ENCODE peak calls at places on chromosomes 7 and 10, in eight cellular contexts. One of them, this sample, is unnamed.

GRCh38 chr10:73601486-73601921 is 10.4 kb upstream of the USP54 start:
- DNase-seq in stimulated activated CD4-positive, alpha-beta T cell treated with anti-CD3 and anti-CD28 coated beads, Interleukin-15, amount 100 ng/mL, for 1 hour: no peak
- DNase-seq in NB4: no peak
- DNase-seq in mesothelial cell of epicardium: no peak
- DNase-seq in GM03348: no peak
- DNase-seq in stimulated activated naive B cell treated with anti-CD40 and anti-IgM and Interleukin-4, amounts not matched to agents 10 μg/mL and 1 μg/mL and 100 μg/mL, for 72 hours: no peak
- DNase-seq in T-helper 1 cell: no peak
- DNase-seq in GM20000: no peak
- DNase-seq in this sample: no peak

GRCh38 chr7:2689951-2690705 is 2.1 kb downstream of the AMZ1 start:
- DNase-seq in GM03348: no peak
- DNase-seq in mesothelial cell of epicardium: no peak
- DNase-seq in GM20000: no peak
- DNase-seq in T-helper 1 cell: no peak
- DNase-seq in stimulated activated CD4-positive, alpha-beta T cell treated with anti-CD3 and anti-CD28 coated beads, Interleukin-15, amount 100 ng/mL, for 1 hour: no peak
- DNase-seq in stimulated activated naive B cell treated with anti-CD40 and anti-IgM and Interleukin-4, amounts not matched to agents 10 μg/mL and 1 μg/mL and 100 μg/mL, for 72 hours: no peak
- DNase-seq in NB4: peak; percentile 54
- DNase-seq in this sample: no peak

GRCh38 chr10:59177862-59178235 is 1.4 kb downstream of the PHYHIPL start:
- DNase-seq in stimulated activated CD4-positive, alpha-beta T cell treated with anti-CD3 and anti-CD28 coated beads, Interleukin-15, amount 100 ng/mL, for 1 hour: no peak
- DNase-seq in GM20000: no peak
- DNase-seq in stimulated activated naive B cell treated with anti-CD40 and anti-IgM and Interleukin-4, amounts not matched to agents 10 μg/mL and 1 μg/mL and 100 μg/mL, for 72 hours: no peak
- DNase-seq in NB4: no peak
- DNase-seq in T-helper 1 cell: no peak
- DNase-seq in GM03348: no peak
- DNase-seq in mesothelial cell of epicardium: no peak
- DNase-seq in this sample: no peak

GRCh38 chr7:54831046-54831643 is 72.1 kb upstream of the SEC61G start:
- DNase-seq in stimulated activated CD4-positive, alpha-beta T cell treated with anti-CD3 and anti-CD28 coated beads, Interleukin-15, amount 100 ng/mL, for 1 hour: no peak
- DNase-seq in NB4: no peak
- DNase-seq in mesothelial cell of epicardium: no peak
- DNase-seq in stimulated activated naive B cell treated with anti-CD40 and anti-IgM and Interleukin-4, amounts not matched to agents 10 μg/mL and 1 μg/mL and 100 μg/mL, for 72 hours: no peak
- DNase-seq in GM20000: no peak
- DNase-seq in GM03348: no peak
- DNase-seq in T-helper 1 cell: no peak
- DNase-seq in this sample: no peak

GRCh38 chr10:13439771-13440708 is 88.8 kb downstream of the BEND7 start:
- DNase-seq in stimulated activated naive B cell treated with anti-CD40 and anti-IgM and Interleukin-4, amounts not matched to agents 10 μg/mL and 1 μg/mL and 100 μg/mL, for 72 hours: peak; percentile 41
- DNase-seq in stimulated activated CD4-positive, alpha-beta T cell treated with anti-CD3 and anti-CD28 coated beads, Interleukin-15, amount 100 ng/mL, for 1 hour: peak; percentile 22
- DNase-seq in T-helper 1 cell: peak; percentile 55
- DNase-seq in NB4: peak; percentile 40
- DNase-seq in GM20000: peak; percentile 78
- DNase-seq in GM03348: peak; percentile 85
- DNase-seq in mesothelial cell of epicardium: peak; percentile 48
- DNase-seq in this sample: no peak

GRCh38 chr10:97782455-97783228 is 10.8 kb upstream of the SFRP5 start:
- DNase-seq in GM20000: no peak
- DNase-seq in mesothelial cell of epicardium: no peak
- DNase-seq in GM03348: no peak
- DNase-seq in stimulated activated naive B cell treated with anti-CD40 and anti-IgM and Interleukin-4, amounts not matched to agents 10 μg/mL and 1 μg/mL and 100 μg/mL, for 72 hours: no peak
- DNase-seq in stimulated activated CD4-positive, alpha-beta T cell treated with anti-CD3 and anti-CD28 coated beads, Interleukin-15, amount 100 ng/mL, for 1 hour: no peak
- DNase-seq in T-helper 1 cell: no peak
- DNase-seq in NB4: no peak
- DNase-seq in this sample: no peak

GRCh38 chr10:73358331-73359279 is at the start of gene CFAP70:
- DNase-seq in GM03348: peak; percentile 98
- DNase-seq in stimulated activated CD4-positive, alpha-beta T cell treated with anti-CD3 and anti-CD28 coated beads, Interleukin-15, amount 100 ng/mL, for 1 hour: peak; percentile 84
- DNase-seq in GM20000: peak; percentile 92
- DNase-seq in T-helper 1 cell: peak; percentile 89
- DNase-seq in NB4: peak; percentile 92
- DNase-seq in stimulated activated naive B cell treated with anti-CD40 and anti-IgM and Interleukin-4, amounts not matched to agents 10 μg/mL and 1 μg/mL and 100 μg/mL, for 72 hours: peak; percentile 92
- DNase-seq in mesothelial cell of epicardium: peak; percentile 88
- DNase-seq in this sample: peak; percentile 91

GRCh38 chr7:137151056-137151731 is 192.3 kb downstream of the PTN start:
- DNase-seq in GM03348: no peak
- DNase-seq in stimulated activated naive B cell treated with anti-CD40 and anti-IgM and Interleukin-4, amounts not matched to agents 10 μg/mL and 1 μg/mL and 100 μg/mL, for 72 hours: no peak
- DNase-seq in GM20000: no peak
- DNase-seq in mesothelial cell of epicardium: no peak
- DNase-seq in stimulated activated CD4-positive, alpha-beta T cell treated with anti-CD3 and anti-CD28 coated beads, Interleukin-15, amount 100 ng/mL, for 1 hour: no peak
- DNase-seq in NB4: no peak
- DNase-seq in T-helper 1 cell: no peak
- DNase-seq in this sample: no peak

GRCh38 chr7:158256091-158256816 is 331.4 kb downstream of the PTPRN2 start:
- DNase-seq in mesothelial cell of epicardium: no peak
- DNase-seq in stimulated activated naive B cell treated with anti-CD40 and anti-IgM and Interleukin-4, amounts not matched to agents 10 μg/mL and 1 μg/mL and 100 μg/mL, for 72 hours: no peak
- DNase-seq in NB4: no peak
- DNase-seq in T-helper 1 cell: no peak
- DNase-seq in stimulated activated CD4-positive, alpha-beta T cell treated with anti-CD3 and anti-CD28 coated beads, Interleukin-15, amount 100 ng/mL, for 1 hour: no peak
- DNase-seq in GM20000: no peak
- DNase-seq in GM03348: no peak
- DNase-seq in this sample: no peak

GRCh38 chr10:74418285-74418872 is 267.4 kb downstream of the ADK start:
- DNase-seq in GM03348: no peak
- DNase-seq in stimulated activated naive B cell treated with anti-CD40 and anti-IgM and Interleukin-4, amounts not matched to agents 10 μg/mL and 1 μg/mL and 100 μg/mL, for 72 hours: no peak
- DNase-seq in GM20000: no peak
- DNase-seq in NB4: no peak
- DNase-seq in mesothelial cell of epicardium: no peak
- DNase-seq in T-helper 1 cell: no peak
- DNase-seq in stimulated activated CD4-positive, alpha-beta T cell treated with anti-CD3 and anti-CD28 coated beads, Interleukin-15, amount 100 ng/mL, for 1 hour: no peak
- DNase-seq in this sample: no peak

GRCh38 chr7:115825736-115826135 is 204.8 kb downstream of the TFEC start:
- DNase-seq in GM20000: no peak
- DNase-seq in stimulated activated CD4-positive, alpha-beta T cell treated with anti-CD3 and anti-CD28 coated beads, Interleukin-15, amount 100 ng/mL, for 1 hour: no peak
- DNase-seq in mesothelial cell of epicardium: no peak
- DNase-seq in GM03348: no peak
- DNase-seq in stimulated activated naive B cell treated with anti-CD40 and anti-IgM and Interleukin-4, amounts not matched to agents 10 μg/mL and 1 μg/mL and 100 μg/mL, for 72 hours: no peak
- DNase-seq in T-helper 1 cell: no peak
- DNase-seq in NB4: no peak
- DNase-seq in this sample: no peak

GRCh38 chr7:54664235-54665228 is 94.5 kb downstream of the SEC61G start:
- DNase-seq in NB4: peak; percentile 38
- DNase-seq in GM20000: peak; percentile 65
- DNase-seq in GM03348: peak; percentile 68
- DNase-seq in T-helper 1 cell: no peak
- DNase-seq in stimulated activated CD4-positive, alpha-beta T cell treated with anti-CD3 and anti-CD28 coated beads, Interleukin-15, amount 100 ng/mL, for 1 hour: no peak
- DNase-seq in mesothelial cell of epicardium: peak; percentile 50
- DNase-seq in stimulated activated naive B cell treated with anti-CD40 and anti-IgM and Interleukin-4, amounts not matched to agents 10 μg/mL and 1 μg/mL and 100 μg/mL, for 72 hours: peak; percentile 4
- DNase-seq in this sample: peak; percentile 64

GRCh38 chr7:101598422-101598957 is 30.6 kb downstream of the MYL10 start:
- DNase-seq in stimulated activated naive B cell treated with anti-CD40 and anti-IgM and Interleukin-4, amounts not matched to agents 10 μg/mL and 1 μg/mL and 100 μg/mL, for 72 hours: no peak
- DNase-seq in stimulated activated CD4-positive, alpha-beta T cell treated with anti-CD3 and anti-CD28 coated beads, Interleukin-15, amount 100 ng/mL, for 1 hour: no peak
- DNase-seq in GM03348: no peak
- DNase-seq in T-helper 1 cell: no peak
- DNase-seq in GM20000: no peak
- DNase-seq in mesothelial cell of epicardium: no peak
- DNase-seq in NB4: no peak
- DNase-seq in this sample: no peak

GRCh38 chr10:133160813-133161471 is 923 bp downstream of the KNDC1 start:
- DNase-seq in T-helper 1 cell: no peak
- DNase-seq in GM20000: peak; percentile 45
- DNase-seq in NB4: peak; percentile 29
- DNase-seq in GM03348: no peak
- DNase-seq in stimulated activated CD4-positive, alpha-beta T cell treated with anti-CD3 and anti-CD28 coated beads, Interleukin-15, amount 100 ng/mL, for 1 hour: no peak
- DNase-seq in mesothelial cell of epicardium: no peak
- DNase-seq in stimulated activated naive B cell treated with anti-CD40 and anti-IgM and Interleukin-4, amounts not matched to agents 10 μg/mL and 1 μg/mL and 100 μg/mL, for 72 hours: no peak
- DNase-seq in this sample: no peak

GRCh38 chr7:26178272-26178960 is 22.1 kb downstream of the HNRNPA2B1 start:
- DNase-seq in GM20000: no peak
- DNase-seq in T-helper 1 cell: no peak
- DNase-seq in GM03348: no peak
- DNase-seq in mesothelial cell of epicardium: no peak
- DNase-seq in stimulated activated CD4-positive, alpha-beta T cell treated with anti-CD3 and anti-CD28 coated beads, Interleukin-15, amount 100 ng/mL, for 1 hour: no peak
- DNase-seq in NB4: no peak
- DNase-seq in stimulated activated naive B cell treated with anti-CD40 and anti-IgM and Interleukin-4, amounts not matched to agents 10 μg/mL and 1 μg/mL and 100 μg/mL, for 72 hours: no peak
- DNase-seq in this sample: no peak

GRCh38 chr10:121692626-121693025 is 94.4 kb upstream of the FGFR2 start:
- DNase-seq in T-helper 1 cell: no peak
- DNase-seq in NB4: no peak
- DNase-seq in mesothelial cell of epicardium: no peak
- DNase-seq in GM20000: no peak
- DNase-seq in stimulated activated CD4-positive, alpha-beta T cell treated with anti-CD3 and anti-CD28 coated beads, Interleukin-15, amount 100 ng/mL, for 1 hour: no peak
- DNase-seq in stimulated activated naive B cell treated with anti-CD40 and anti-IgM and Interleukin-4, amounts not matched to agents 10 μg/mL and 1 μg/mL and 100 μg/mL, for 72 hours: no peak
- DNase-seq in GM03348: no peak
- DNase-seq in this sample: no peak

GRCh38 chr7:3636131-3636860 is 335.2 kb downstream of the SDK1 start:
- DNase-seq in stimulated activated naive B cell treated with anti-CD40 and anti-IgM and Interleukin-4, amounts not matched to agents 10 μg/mL and 1 μg/mL and 100 μg/mL, for 72 hours: no peak
- DNase-seq in mesothelial cell of epicardium: no peak
- DNase-seq in T-helper 1 cell: no peak
- DNase-seq in NB4: no peak
- DNase-seq in GM20000: no peak
- DNase-seq in GM03348: no peak
- DNase-seq in stimulated activated CD4-positive, alpha-beta T cell treated with anti-CD3 and anti-CD28 coated beads, Interleukin-15, amount 100 ng/mL, for 1 hour: no peak
- DNase-seq in this sample: no peak

GRCh38 chr7:138668197-138668596 is 33.0 kb downstream of the SVOPL start:
- DNase-seq in GM20000: no peak
- DNase-seq in stimulated activated CD4-positive, alpha-beta T cell treated with anti-CD3 and anti-CD28 coated beads, Interleukin-15, amount 100 ng/mL, for 1 hour: no peak
- DNase-seq in mesothelial cell of epicardium: no peak
- DNase-seq in NB4: peak; percentile 22
- DNase-seq in T-helper 1 cell: no peak
- DNase-seq in stimulated activated naive B cell treated with anti-CD40 and anti-IgM and Interleukin-4, amounts not matched to agents 10 μg/mL and 1 μg/mL and 100 μg/mL, for 72 hours: no peak
- DNase-seq in GM03348: no peak
- DNase-seq in this sample: no peak

GRCh38 chr10:30493609-30494530 is 59.9 kb downstream of the MAP3K8 start:
- DNase-seq in GM20000: peak; percentile 56
- DNase-seq in stimulated activated CD4-positive, alpha-beta T cell treated with anti-CD3 and anti-CD28 coated beads, Interleukin-15, amount 100 ng/mL, for 1 hour: no peak
- DNase-seq in mesothelial cell of epicardium: no peak
- DNase-seq in NB4: peak; percentile 88
- DNase-seq in stimulated activated naive B cell treated with anti-CD40 and anti-IgM and Interleukin-4, amounts not matched to agents 10 μg/mL and 1 μg/mL and 100 μg/mL, for 72 hours: peak; percentile 29
- DNase-seq in GM03348: peak; percentile 44
- DNase-seq in T-helper 1 cell: no peak
- DNase-seq in this sample: no peak

GRCh38 chr10:101028446-101029244 is 2.3 kb downstream of the PDZD7 start:
- DNase-seq in T-helper 1 cell: no peak
- DNase-seq in GM03348: no peak
- DNase-seq in mesothelial cell of epicardium: no peak
- DNase-seq in stimulated activated CD4-positive, alpha-beta T cell treated with anti-CD3 and anti-CD28 coated beads, Interleukin-15, amount 100 ng/mL, for 1 hour: no peak
- DNase-seq in stimulated activated naive B cell treated with anti-CD40 and anti-IgM and Interleukin-4, amounts not matched to agents 10 μg/mL and 1 μg/mL and 100 μg/mL, for 72 hours: no peak
- DNase-seq in NB4: peak; percentile 84
- DNase-seq in GM20000: no peak
- DNase-seq in this sample: no peak

GRCh38 chr10:43214956-43215561 is 51.8 kb downstream of the RASGEF1A start:
- DNase-seq in mesothelial cell of epicardium: no peak
- DNase-seq in stimulated activated CD4-positive, alpha-beta T cell treated with anti-CD3 and anti-CD28 coated beads, Interleukin-15, amount 100 ng/mL, for 1 hour: no peak
- DNase-seq in GM03348: no peak
- DNase-seq in stimulated activated naive B cell treated with anti-CD40 and anti-IgM and Interleukin-4, amounts not matched to agents 10 μg/mL and 1 μg/mL and 100 μg/mL, for 72 hours: no peak
- DNase-seq in GM20000: no peak
- DNase-seq in NB4: no peak
- DNase-seq in T-helper 1 cell: no peak
- DNase-seq in this sample: no peak